ENCODE peak calls at places on chromosomes 3 and 15, in ten cellular contexts. B is WTC11; L is nucleus accumbens; D is HT1080; E is stimulated activated CD4-positive, alpha-beta T cell treated with anti-CD3 and anti-CD28 coated beads, Interleukin-12 subunit alpha, Interleukin-12 subunit beta, amount 100 ng/mL, for 48 hours; M is NCI-H1694 treated with DMSO at 0.1 percent for 48 hours; F is activated CD4-positive, CD25-positive, alpha-beta regulatory T cell treated with anti-CD3 and anti-CD28 coated beads, Interleukin-2, amount 50 U/mL, for 16 hours; R is DMS153; H is progenitor cell of endocrine pancreas; I is anterior cingulate cortex. T is an unnamed sample.

GRCh38 chr3:62151591-62151990 is 221.8 kb downstream of the FEZF2 start:
- DNase-seq in B (no peak), L (no peak), D (no peak), E (no peak), M (no peak), F (no peak), R (no peak), H (no peak), I (no peak), T (no peak)

GRCh38 chr3:126753191-126754160 is 49.4 kb downstream of the CHCHD6 start:
- DNase-seq in B (no peak), L (no peak), D (no peak), E (no peak), M (no peak), F (no peak), R (no peak), H (no peak), I (no peak), T (no peak)

GRCh38 chr3:3509665-3510064 is 289.6 kb upstream of the LRRN1 start:
- DNase-seq in B (no peak), L (no peak), D (no peak), E (no peak), M (no peak), F (no peak), R (no peak), H (no peak), I (no peak), T (no peak)

GRCh38 chr3:185677146-185677829 is 91.2 kb downstream of the SENP2 start:
- DNase-seq in B (no peak), L (no peak), D (peak), E (no peak), M (peak), F (no peak), R (peak), H (no peak), I (no peak), T (peak)

GRCh38 chr3:149658444-149659172 is 783 bp upstream of the WWTR1 start:
- DNase-seq in B (peak), L (peak), D (peak), E (peak), M (no peak), F (no peak), R (peak), H (peak), I (peak), T (no peak)

GRCh38 chr3:125593991-125594574 is 1.2 kb downstream of the OSBPL11 start:
- DNase-seq in B (no peak), L (no peak), D (no peak), E (no peak), M (peak), F (no peak), R (no peak), H (no peak), I (no peak), T (no peak)

GRCh38 chr3:8607285-8608040 is 37.1 kb downstream of the SSUH2 start:
- DNase-seq in B (peak), L (no peak), D (peak), E (no peak), M (no peak), F (no peak), R (no peak), H (peak), I (no peak), T (peak)

GRCh38 chr15:68550004-68550403 is 28.8 kb upstream of the CORO2B start:
- DNase-seq in B (no peak), L (no peak), D (no peak), E (no peak), M (no peak), F (no peak), R (no peak), H (no peak), I (no peak), T (no peak)

GRCh38 chr3:124453221-124453620 is 277.0 kb upstream of the UMPS start:
- DNase-seq in B (no peak), L (no peak), D (no peak), E (no peak), M (no peak), F (no peak), R (no peak), H (no peak), I (no peak), T (no peak)

GRCh38 chr3:81154611-81155143 is 606.8 kb downstream of the GBE1 start:
- DNase-seq in B (no peak), L (no peak), D (no peak), E (no peak), M (no peak), F (no peak), R (no peak), H (no peak), I (no peak), T (no peak)

GRCh38 chr3:170598091-170598502 is 12.2 kb upstream of the SLC7A14 start:
- DNase-seq in B (no peak), L (no peak), D (no peak), E (no peak), M (peak), F (no peak), R (no peak), H (no peak), I (no peak), T (no peak)

GRCh38 chr15:43943511-43943910 is 116.7 kb downstream of the WDR76 start:
- DNase-seq in B (no peak), L (no peak), D (no peak), E (no peak), M (no peak), F (no peak), R (no peak), H (no peak), I (no peak), T (no peak)

GRCh38 chr15:64559243-64559642 is 98.9 kb downstream of the ZNF609 start:
- DNase-seq in B (no peak), L (no peak), D (no peak), E (no peak), M (no peak), F (no peak), R (no peak), H (no peak), I (no peak), T (no peak)

GRCh38 chr15:57322602-57323250 is 53.6 kb upstream of the CGNL1 start:
- DNase-seq in B (no peak), L (no peak), D (no peak), E (no peak), M (no peak), F (no peak), R (no peak), H (no peak), I (no peak), T (no peak)

GRCh38 chr15:42133892-42134502 is 22.4 kb downstream of the PLA2G4F start:
- DNase-seq in B (peak), L (no peak), D (peak), E (peak), M (peak), F (no peak), R (no peak), H (no peak), I (no peak), T (peak)

T was measured in NT2/D1.